ENCODE peak calls at places on chromosomes 5 and 9, in nine cellular contexts. T, V, D, U, Q, Z, H, L and X are unnamed samples. For H3K4me1, the result is how much of the 10 kb centered on the place peaks cover.

GRCh38 chr5:149969181-149969950 is 8.8 kb downstream of the SLC26A2 start:
- DNase-seq in D (no peak), T (no peak), U (no peak), H (no peak), L (no peak), Q (no peak), Z (no peak), V (no peak), X (no peak)

GRCh38 chr9:137408651-137409405 is 14.1 kb downstream of the EXD3 start:
- DNase-seq in H (peak), V (no peak), D (no peak), U (no peak), T (no peak), Z (no peak), L (no peak), Q (no peak), X (no peak)

GRCh38 chr5:1648806-1649205 is 125.0 kb upstream of the LPCAT1 start:
- DNase-seq in L (no peak), H (no peak), Z (no peak), D (no peak), V (no peak), Q (no peak), T (no peak), U (no peak), X (no peak)

GRCh38 chr9:91037511-91038482 is 236.2 kb downstream of the SYK start:
- DNase-seq in V (no peak), H (peak), L (no peak), Q (peak), T (peak), D (peak), U (peak), Z (peak), X (peak)

GRCh38 chr9:127256324-127256723 is 8.2 kb upstream of the GARNL3 start:
- DNase-seq in Q (no peak), D (no peak), U (no peak), V (no peak), T (no peak), Z (no peak), L (no peak), H (no peak), X (no peak)

GRCh38 chr9:87382902-87383301 is 114.8 kb upstream of the DAPK1 start:
- DNase-seq in L (no peak), U (no peak), Z (no peak), D (no peak), V (no peak), T (peak), H (no peak), Q (no peak), X (no peak)

GRCh38 chr5:151585970-151586369 is 5.2 kb downstream of the FAT2 start:
- DNase-seq in U (no peak), Q (no peak), D (no peak), T (no peak), V (no peak), Z (no peak), H (no peak), L (no peak), X (no peak)

GRCh38 chr5:129747847-129748407 is at the start of gene MINAR2:
- DNase-seq in D (no peak), V (no peak), U (no peak), T (no peak), H (no peak), Q (no peak), L (no peak), Z (no peak), X (no peak)

GRCh38 chr9:116700882-116701836 is 14.1 kb downstream of the TRIM32 start:
- DNase-seq in Q (no peak), V (no peak), D (no peak), T (no peak), H (no peak), U (no peak), L (no peak), Z (no peak), X (no peak)

GRCh38 chr5:147397616-147398015 is 112.3 kb downstream of the DPYSL3 start:
- DNase-seq in D (no peak), U (no peak), T (no peak), Q (no peak), L (no peak), H (no peak), V (no peak), Z (no peak), X (no peak)

GRCh38 chr5:14917719-14918118 is 46.1 kb upstream of the ANKH start:
- DNase-seq in H (no peak), U (no peak), Q (no peak), L (no peak), D (no peak), Z (no peak), V (no peak), T (no peak), X (no peak)

GRCh38 chr5:108143581-108143980 is 238.3 kb downstream of the FBXL17 start:
- DNase-seq in T (no peak), U (no peak), H (no peak), Z (no peak), V (no peak), L (no peak), Q (no peak), D (no peak), X (no peak)

GRCh38 chr5:54807421-54807820 is 178.0 kb downstream of the ESM1 start:
- DNase-seq in Q (peak), U (no peak), H (no peak), D (no peak), V (no peak), T (no peak), Z (no peak), L (no peak), X (no peak)

GRCh38 chr9:75876999-75877647 is 13.3 kb upstream of the PCSK5 start:
- DNase-seq in Z (no peak), U (no peak), V (no peak), D (no peak), Q (no peak), H (no peak), L (no peak), T (no peak), X (no peak)

GRCh38 chr9:95188459-95188858 is 129.1 kb downstream of the FANCC start:
- DNase-seq in D (no peak), Z (no peak), H (no peak), V (no peak), U (no peak), T (no peak), Q (no peak), L (no peak), X (no peak)

GRCh38 chr5:33992864-33993263 is 8.4 kb upstream of the SLC45A2 start:
- DNase-seq in H (no peak), U (no peak), Z (no peak), L (no peak), T (no peak), V (no peak), Q (no peak), D (no peak), X (no peak)

GRCh38 chr5:32406650-32407049 is 37.9 kb downstream of the ZFR start:
- DNase-seq in U (no peak), Z (no peak), V (no peak), T (no peak), D (no peak), L (no peak), Q (no peak), H (no peak), X (no peak)

GRCh38 chr5:68265822-68266395 is 50.4 kb downstream of the PIK3R1 start:
- DNase-seq in Z (no peak), D (no peak), T (no peak), H (no peak), V (no peak), Q (no peak), U (no peak), L (no peak), X (no peak)

GRCh38 chr5:68266457-68266856 is 50.9 kb downstream of the PIK3R1 start:
- DNase-seq in Q (no peak), V (no peak), D (no peak), L (no peak), T (no peak), H (no peak), U (no peak), Z (no peak), X (no peak)

GRCh38 chr5:68265347-68265746 is 49.8 kb downstream of the PIK3R1 start:
- DNase-seq in H (peak), Z (no peak), L (no peak), D (no peak), Q (no peak), U (no peak), V (no peak), T (no peak), X (no peak)

GRCh38 chr5:68267044-68267443 is 51.5 kb downstream of the PIK3R1 start:
- DNase-seq in Q (no peak), L (no peak), Z (no peak), T (no peak), U (no peak), V (no peak), H (no peak), D (no peak), X (no peak)

GRCh38 chr5:68264024-68264956 is 48.7 kb downstream of the PIK3R1 start:
- DNase-seq in U (no peak), T (no peak), H (peak), D (no peak), V (no peak), L (no peak), Q (no peak), Z (peak), X (no peak)
- H3K4me1 ChIP-seq in U (half or more), T (half or more), H (under half), D (half or more), V (half or more), L (under half), Q (under half), Z (under half), X (half or more)

DNA sequence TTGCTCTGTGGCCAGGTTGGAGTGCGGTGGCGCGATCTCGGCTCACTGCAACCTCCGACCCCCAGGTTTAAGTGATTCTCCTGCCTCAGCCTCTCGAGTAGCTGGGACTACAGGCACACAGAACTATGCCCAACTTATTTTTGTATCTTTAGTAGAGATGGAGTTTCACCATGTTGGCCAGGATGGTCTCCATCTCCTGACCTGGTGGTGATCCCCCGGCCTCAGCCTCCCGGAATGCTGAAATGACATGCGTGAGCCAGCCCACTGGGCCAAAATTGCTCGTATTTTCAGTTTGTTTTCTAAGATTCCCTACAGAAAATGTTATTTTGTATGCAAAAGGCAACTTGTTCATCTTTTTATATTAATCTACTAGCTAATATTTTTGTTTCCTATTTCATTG is 782.6 kb downstream of the TLE1 start:
- DNase-seq in Q (no peak), Z (no peak), V (no peak), D (no peak), T (no peak), L (no peak), H (no peak), U (no peak), X (no peak)
- H3K4me1 ChIP-seq in Q (under half), Z (under half), V (under half), D (under half), T (under half), L (under half), H (under half), U (under half), X (under half)

GRCh38 chr5:75498208-75498777 is 13.1 kb downstream of the CERT1 start:
- DNase-seq in U (no peak), L (no peak), T (no peak), D (no peak), Z (no peak), Q (no peak), V (no peak), H (peak), X (no peak)

GRCh38 chr5:75491621-75492020 is 19.8 kb downstream of the CERT1 start:
- DNase-seq in V (no peak), Q (no peak), U (no peak), H (no peak), Z (no peak), L (no peak), D (no peak), T (no peak), X (no peak)

DNA sequence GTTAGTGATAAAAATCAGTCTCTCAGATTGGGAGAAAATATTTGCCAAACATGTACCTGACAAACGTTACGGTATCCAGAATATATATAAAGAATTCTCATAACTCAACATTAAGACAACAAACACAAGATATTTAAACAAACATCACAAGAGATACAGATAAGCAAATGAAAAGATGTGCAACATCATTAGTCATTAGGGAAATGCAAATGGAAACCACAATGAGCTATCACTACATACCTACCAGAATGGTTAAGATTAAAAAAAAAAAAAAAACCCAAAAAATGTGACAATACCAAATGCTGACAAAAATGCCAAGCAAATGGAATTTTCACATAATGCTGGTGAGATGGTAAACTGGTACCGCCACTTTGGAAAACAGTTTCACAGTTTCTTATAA is 15.4 kb downstream of the CERT1 start:
- DNase-seq in Q (no peak), L (no peak), T (no peak), Z (no peak), U (no peak), H (no peak), D (no peak), V (no peak), X (no peak)
- H3K4me1 ChIP-seq in Q (under half), L (under half), T (under half), Z (under half), U (under half), H (under half), D (under half), V (under half), X (under half)

GRCh38 chr9:38029923-38030638 is 38.9 kb downstream of the SHB start:
- DNase-seq in H (no peak), Z (no peak), V (no peak), D (no peak), T (no peak), L (no peak), Q (no peak), U (no peak), X (no peak)

GRCh38 chr9:38027714-38028113 is 41.3 kb downstream of the SHB start:
- DNase-seq in Z (no peak), T (no peak), D (no peak), U (no peak), V (no peak), L (no peak), H (peak), Q (no peak), X (no peak)

GRCh38 chr9:38031594-38031993 is 37.4 kb downstream of the SHB start:
- DNase-seq in T (no peak), L (no peak), Z (no peak), V (no peak), D (no peak), U (no peak), Q (no peak), H (no peak), X (no peak)

GRCh38 chr9:38032266-38032830 is 36.7 kb downstream of the SHB start:
- DNase-seq in U (peak), D (peak), L (no peak), T (no peak), Q (no peak), Z (peak), H (no peak), V (no peak), X (no peak)

DNA sequence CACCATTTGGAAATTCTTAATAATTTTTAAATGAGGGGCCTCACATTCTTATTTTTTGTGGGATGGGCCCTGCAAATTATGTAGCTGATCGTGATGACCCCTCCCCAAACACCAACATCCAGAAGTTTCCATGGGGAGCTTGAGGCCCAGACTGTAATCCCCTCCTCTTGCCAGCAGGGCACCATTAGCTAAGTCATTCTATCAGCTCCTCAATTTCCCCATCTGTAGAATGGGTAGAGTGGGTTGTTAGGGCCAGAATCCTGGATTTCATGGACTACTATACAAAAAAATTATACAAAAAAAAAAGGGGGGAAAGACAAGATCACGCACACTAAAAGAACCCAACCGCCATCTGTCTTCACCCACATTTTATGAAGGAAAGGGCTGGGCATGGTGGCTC is 38.4 kb downstream of the SHB start:
- DNase-seq in T (no peak), D (no peak), Z (no peak), V (no peak), H (no peak), L (no peak), U (no peak), Q (no peak), X (no peak)
- H3K4me1 ChIP-seq in T (half or more), D (half or more), Z (under half), V (under half), H (under half), L (under half), U (under half), Q (half or more), X (under half)

DNA sequence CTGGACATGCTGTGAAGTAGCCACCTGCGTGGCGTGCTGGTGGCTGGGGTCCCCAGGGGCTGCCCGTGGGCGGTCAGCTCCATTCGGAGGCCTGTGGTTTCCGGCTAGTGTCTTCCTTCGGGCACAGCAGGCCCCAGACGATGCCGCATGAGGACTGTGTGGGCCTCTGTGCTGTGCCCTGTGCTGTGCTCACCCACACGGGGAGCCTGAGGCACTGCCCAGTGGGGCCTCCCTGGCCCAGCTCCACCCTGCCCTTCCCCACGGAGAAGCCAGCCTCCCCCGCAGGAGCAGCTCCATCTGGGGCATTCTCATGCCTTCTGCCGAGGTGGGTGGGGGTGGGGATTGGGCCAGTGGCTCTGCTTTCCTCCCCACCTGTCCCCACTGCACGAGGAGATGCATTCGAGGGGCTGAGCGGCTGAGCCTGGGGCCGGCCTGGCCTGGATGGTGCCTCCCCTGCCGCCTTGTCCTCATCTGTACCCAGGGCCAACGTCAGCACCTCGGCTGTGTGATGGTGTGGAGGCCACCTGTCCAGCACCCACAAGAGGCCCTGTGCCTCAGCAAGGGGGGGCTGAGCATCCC is 24.2 kb downstream of the RXRA start:
- DNase-seq in Q (no peak), U (no peak), Z (no peak), T (no peak), L (no peak), D (no peak), V (no peak), H (no peak), X (no peak)
- H3K4me1 ChIP-seq in Q (under half), U (half or more), Z (under half), T (half or more), L (under half), D (half or more), V (under half), H (under half), X (under half)

GRCh38 chr5:173823274-173823644 is 64.9 kb upstream of the CPEB4 start:
- DNase-seq in Q (no peak), T (no peak), L (no peak), U (no peak), D (no peak), V (no peak), Z (no peak), H (no peak), X (no peak)

GRCh38 chr5:173826921-173827350 is 61.2 kb upstream of the CPEB4 start:
- DNase-seq in V (no peak), D (no peak), Z (no peak), T (no peak), Q (no peak), H (no peak), L (no peak), U (no peak), X (no peak)

GRCh38 chr5:173826179-173826920 is 61.8 kb upstream of the CPEB4 start:
- DNase-seq in U (no peak), Z (no peak), T (no peak), V (no peak), L (no peak), D (no peak), H (no peak), Q (no peak), X (no peak)

GRCh38 chr5:173825215-173825865 is 62.8 kb upstream of the CPEB4 start:
- DNase-seq in D (no peak), L (no peak), V (no peak), H (no peak), Q (no peak), T (no peak), Z (no peak), U (no peak), X (no peak)

DNA sequence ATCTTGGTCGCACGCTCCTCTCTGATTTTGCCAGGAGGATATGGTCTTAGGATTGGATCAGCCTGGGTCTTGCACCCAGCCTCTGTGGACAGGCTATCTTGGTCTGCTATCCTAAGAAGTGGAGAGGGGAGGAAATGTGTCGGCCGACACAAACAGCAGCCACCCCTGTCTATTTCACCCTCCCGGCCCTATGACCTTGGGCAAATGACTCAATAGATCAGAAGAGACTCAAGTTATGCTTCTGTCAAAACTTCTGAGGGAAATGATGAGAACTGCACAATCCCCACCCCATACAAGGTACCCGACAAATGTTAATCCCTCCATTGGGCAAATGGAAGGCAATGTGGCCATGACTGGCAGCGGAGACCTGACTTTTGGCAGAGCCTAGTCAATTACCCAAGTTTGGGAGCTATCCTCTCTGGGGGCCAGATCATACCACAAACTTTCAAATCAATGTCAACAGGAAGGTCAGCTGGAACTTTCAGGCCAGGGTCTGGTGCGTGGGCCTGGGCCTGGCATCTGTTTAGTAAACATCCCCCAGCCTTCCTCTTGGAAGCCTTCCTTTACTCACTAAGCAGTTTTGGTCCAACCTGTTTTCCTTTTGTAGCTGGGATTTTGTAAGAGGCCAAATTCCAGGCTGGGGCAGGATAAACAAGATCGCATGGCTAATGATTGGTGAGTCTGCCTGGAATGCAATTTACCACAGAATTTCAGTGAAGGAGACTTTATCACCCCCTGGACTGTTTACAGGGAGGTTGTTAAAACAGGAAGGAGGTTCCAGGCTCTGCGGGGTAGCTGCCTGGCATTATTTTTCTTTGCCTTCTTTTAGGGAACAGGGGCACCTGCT is 64.2 kb upstream of the CPEB4 start:
- DNase-seq in H (no peak), D (no peak), U (no peak), V (no peak), Q (peak), L (no peak), Z (peak), T (no peak), X (no peak)
- H3K4me1 ChIP-seq in H (under half), D (under half), U (under half), V (under half), Q (half or more), L (under half), Z (under half), T (under half), X (under half)

DNA sequence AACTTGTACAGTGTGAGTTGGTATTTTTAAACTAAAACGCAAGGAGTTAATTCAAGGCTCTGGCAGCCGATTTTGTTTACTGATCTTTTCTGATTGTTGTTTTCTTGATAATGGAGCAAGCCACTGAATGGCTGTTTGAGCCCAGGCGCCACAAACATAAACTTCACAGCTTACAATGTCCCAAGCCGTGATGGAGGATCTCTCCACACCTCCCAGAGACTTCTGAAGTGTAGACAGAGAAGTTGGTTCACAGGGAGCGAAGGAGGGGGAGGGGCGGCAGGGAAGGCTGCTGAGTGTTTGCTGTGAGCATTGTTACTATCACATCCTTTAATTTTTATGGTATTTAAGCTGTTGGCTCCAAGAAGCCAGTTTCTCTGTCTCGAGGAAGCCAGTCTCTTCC is 14.7 kb downstream of the ISL1 start:
- DNase-seq in V (no peak), Z (no peak), D (peak), H (no peak), U (no peak), Q (no peak), L (no peak), T (no peak), X (no peak)
- H3K4me1 ChIP-seq in V (under half), Z (under half), D (half or more), H (under half), U (under half), Q (under half), L (under half), T (under half), X (under half)